ENCODE peak calls at places on chromosomes 6 and 20, in seven cellular contexts. Y, T, D, R, N, B and C are unnamed samples.

GRCh38 chr6:34696189-34696738 is 303 bp downstream of the ILRUN start:
- DNase-seq in Y (no peak), T (peak; percentile 70), D (peak; percentile 65), R (peak; percentile 54), N (no peak), B (peak; percentile 72), C (peak; percentile 83)

GRCh38 chr6:30703011-30703410 is 12.2 kb upstream of the NRM start:
- DNase-seq in Y (no peak), T (no peak), D (no peak), R (no peak), N (peak; percentile 55), B (no peak), C (no peak)

GRCh38 chr20:61797200-61797599 is 268.5 kb downstream of the TAF4 start:
- DNase-seq in Y (no peak), T (no peak), D (no peak), R (no peak), N (no peak), B (no peak), C (no peak)

GRCh38 chr20:47789081-47789998 is 4.1 kb upstream of the SULF2 start:
- DNase-seq in Y (no peak), T (no peak), D (no peak), R (no peak), N (no peak), B (no peak), C (no peak)

GRCh38 chr20:46905364-46906125 is 10.9 kb downstream of the EYA2 start:
- DNase-seq in Y (no peak), T (no peak), D (no peak), R (no peak), N (no peak), B (peak; percentile 48), C (no peak)

GRCh38 chr6:105483492-105483891 is 80.6 kb upstream of the PREP start:
- DNase-seq in Y (no peak), T (no peak), D (no peak), R (no peak), N (no peak), B (no peak), C (no peak)

GRCh38 chr6:159813781-159814180 is 13.7 kb downstream of the PNLDC1 start:
- DNase-seq in Y (no peak), T (no peak), D (no peak), R (no peak), N (no peak), B (no peak), C (peak; percentile 50)

GRCh38 chr6:112227992-112228391 is 26.4 kb downstream of the LAMA4 start:
- DNase-seq in Y (no peak), T (no peak), D (no peak), R (no peak), N (no peak), B (peak; percentile 27), C (no peak)

GRCh38 chr6:37204014-37204751 is 34.2 kb downstream of the PIM1 start:
- DNase-seq in Y (no peak), T (no peak), D (no peak), R (peak; percentile 60), N (no peak), B (no peak), C (no peak)

GRCh38 chr6:2786269-2786668 is 21.1 kb downstream of the WRNIP1 start:
- DNase-seq in Y (no peak), T (no peak), D (no peak), R (no peak), N (no peak), B (no peak), C (no peak)

GRCh38 chr6:40313582-40313981 is 273.6 kb downstream of the LRFN2 start:
- DNase-seq in Y (no peak), T (no peak), D (no peak), R (no peak), N (no peak), B (no peak), C (no peak)

GRCh38 chr20:23061262-23061661 is 11.8 kb upstream of the THBD start:
- DNase-seq in Y (no peak), T (no peak), D (no peak), R (no peak), N (no peak), B (no peak), C (no peak)

GRCh38 chr20:45857836-45858250 is 429 bp downstream of the ZSWIM3 start:
- DNase-seq in Y (no peak), T (no peak), D (no peak), R (no peak), N (no peak), B (no peak), C (no peak)

GRCh38 chr20:54134445-54135220 is 39.2 kb downstream of the CYP24A1 start:
- DNase-seq in Y (no peak), T (no peak), D (no peak), R (no peak), N (no peak), B (no peak), C (no peak)

GRCh38 chr6:37556884-37557644 is 57.4 kb upstream of the CCDC167 start:
- DNase-seq in Y (no peak), T (no peak), D (no peak), R (no peak), N (peak; percentile 84), B (no peak), C (no peak)

GRCh38 chr20:58839474-58839874 is 11.2 kb downstream of the GNAS-AS1 start:
- DNase-seq in Y (no peak), T (peak; percentile 72), D (no peak), R (peak; percentile 19), N (peak; percentile 77), B (peak; percentile 52), C (no peak)

GRCh38 chr6:41454189-41454789 is 91.9 kb upstream of the FOXP4 start:
- DNase-seq in Y (no peak), T (no peak), D (no peak), R (no peak), N (no peak), B (no peak), C (no peak)

GRCh38 chr6:105484238-105485161 is 81.6 kb upstream of the PREP start:
- DNase-seq in Y (no peak), T (peak; percentile 58), D (no peak), R (no peak), N (no peak), B (no peak), C (no peak)

GRCh38 chr6:38305995-38306681 is 333.6 kb downstream of the BTBD9 start:
- DNase-seq in Y (no peak), T (no peak), D (no peak), R (no peak), N (no peak), B (no peak), C (no peak)

DNA sequence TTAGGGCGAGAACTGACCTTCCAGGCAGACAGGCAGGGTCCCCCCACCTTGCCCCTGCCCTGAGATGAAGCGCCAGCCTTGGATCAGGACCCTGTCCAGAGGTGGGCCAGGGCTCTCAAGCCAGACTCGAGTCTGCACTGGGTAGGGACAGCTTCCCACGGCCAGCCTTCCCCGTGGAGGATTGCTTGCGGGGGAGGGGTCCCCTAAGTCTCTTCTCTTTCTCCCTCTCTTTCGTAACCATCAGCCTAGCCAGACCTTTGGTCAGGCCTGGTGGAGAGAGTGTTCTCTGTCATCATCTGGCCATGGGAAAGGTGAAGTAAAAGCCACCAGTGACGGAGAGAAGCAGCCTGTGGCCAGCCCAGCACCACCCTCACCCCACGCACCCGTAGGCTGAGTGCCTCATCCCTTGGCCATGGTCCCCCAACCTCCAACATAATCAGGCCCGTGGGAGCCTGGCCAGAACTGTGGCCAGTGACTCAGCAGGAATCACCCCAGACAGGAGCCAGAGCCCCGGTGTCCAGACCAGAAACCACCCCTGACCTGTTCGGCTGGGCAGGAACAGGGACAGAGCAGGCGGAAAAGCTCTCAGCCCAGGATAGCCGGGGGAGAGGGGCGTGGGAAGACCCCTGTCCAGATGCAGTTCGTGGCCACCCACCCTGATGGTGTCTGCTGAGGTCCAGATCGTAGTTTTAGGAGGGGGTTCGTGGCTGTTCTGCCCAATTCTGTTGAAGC is 47.1 kb downstream of the SNAI1 start:
- DNase-seq in Y (no peak), T (no peak), D (no peak), R (peak; percentile 19), N (no peak), B (peak; percentile 92), C (no peak)
- H3K27ac ChIP-seq in Y (no peak overlapping the region), T (no peak overlapping the region), D (no peak overlapping the region), R (peak overlapping the region; percentile 41), N (peak overlapping the region; percentile 54), B (peak overlapping the region; percentile 16), C (peak overlapping the region; percentile 45)

GRCh38 chr6:45323656-45324224 is 4.4 kb upstream of the RUNX2 start:
- DNase-seq in Y (no peak), T (no peak), D (no peak), R (no peak), N (no peak), B (no peak), C (no peak)
- H3K27ac ChIP-seq in Y (no peak overlapping the region), T (no peak overlapping the region), D (no peak overlapping the region), R (no peak overlapping the region), N (no peak overlapping the region), B (no peak overlapping the region), C (no peak overlapping the region)

GRCh38 chr20:56202493-56203077 is 45.9 kb upstream of the MC3R start:
- DNase-seq in Y (no peak), T (no peak), D (no peak), R (no peak), N (no peak), B (no peak), C (no peak)

GRCh38 chr20:56207656-56208055 is 40.9 kb upstream of the MC3R start:
- DNase-seq in Y (no peak), T (no peak), D (no peak), R (no peak), N (no peak), B (no peak), C (no peak)

GRCh38 chr20:56200456-56200855 is 48.1 kb upstream of the MC3R start:
- DNase-seq in Y (no peak), T (no peak), D (no peak), R (no peak), N (no peak), B (no peak), C (no peak)

GRCh38 chr20:56205350-56205749 is 43.2 kb upstream of the MC3R start:
- DNase-seq in Y (no peak), T (no peak), D (peak; percentile 45), R (no peak), N (no peak), B (no peak), C (no peak)

DNA sequence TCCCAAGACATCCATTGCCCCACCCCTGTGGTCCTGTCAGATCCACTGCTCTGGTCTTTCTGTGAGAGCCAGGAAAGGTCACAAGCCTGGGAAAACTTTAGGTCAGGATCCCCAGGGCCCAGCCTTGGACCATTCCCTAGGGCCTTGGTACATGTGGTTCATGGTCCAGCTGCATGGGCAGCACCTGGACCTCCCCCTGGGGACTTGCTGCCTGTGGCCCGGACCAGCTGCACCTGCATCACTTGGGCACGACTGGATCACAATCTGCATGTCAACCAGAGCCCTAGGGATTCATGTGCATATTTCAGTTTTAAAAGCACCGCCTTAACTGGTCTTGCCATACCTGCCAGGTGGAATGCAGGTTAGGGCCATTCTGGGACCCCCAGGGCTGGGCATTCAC is 44.3 kb upstream of the MC3R start:
- DNase-seq in Y (no peak), T (no peak), D (no peak), R (no peak), N (no peak), B (no peak), C (no peak)
- H3K27ac ChIP-seq in Y (no peak overlapping the region), T (no peak overlapping the region), D (no peak overlapping the region), R (no peak overlapping the region), N (no peak overlapping the region), B (no peak overlapping the region), C (no peak overlapping the region)

GRCh38 chr20:10367425-10367920 is 66.5 kb downstream of the MKKS start:
- DNase-seq in Y (no peak), T (no peak), D (no peak), R (no peak), N (no peak), B (no peak), C (no peak)
- H3K27ac ChIP-seq in Y (no peak overlapping the region), T (no peak overlapping the region), D (no peak overlapping the region), R (no peak overlapping the region), N (no peak overlapping the region), B (no peak overlapping the region), C (no peak overlapping the region)